ENCODE peak calls at places on chromosomes 4 and X, in six cellular contexts. Q is GM23248, H is sigmoid colon, E is hepatocyte, A is GM12878, D is mammary epithelial cell. J is an unnamed sample. For H3K4me1 and H3K9me3, the result is how much of the 10 kb centered on the place peaks cover.

GRCh38 chrX:53768451-53769246 is 82.1 kb upstream of the HUWE1 start:
- DNase-seq in D (no peak), A (no peak), H (no peak), E (no peak), Q (no peak), J (no peak)

GRCh38 chr4:113678651-113679050 is 82.9 kb downstream of the CAMK2D start:
- DNase-seq in A (no peak), D (no peak), Q (peak), E (no peak), H (no peak), J (no peak)

GRCh38 chrX:127085939-127086338 is 266.4 kb downstream of the PRR32 start:
- DNase-seq in D (no peak), E (no peak), A (no peak), Q (no peak), H (no peak), J (no peak)

GRCh38 chrX:48156014-48156413 is 25.6 kb downstream of the SPACA5B start:
- DNase-seq in E (no peak), D (no peak), H (no peak), Q (no peak), A (no peak), J (no peak)

GRCh38 chrX:17842769-17843525 is 18.2 kb downstream of the RAI2 start:
- DNase-seq in E (no peak), Q (peak), H (no peak), A (no peak), D (no peak), J (no peak)

GRCh38 chr4:157221895-157222763 is 1.6 kb downstream of the GRIA2 start:
- DNase-seq in E (peak), Q (peak), A (no peak), H (no peak), D (no peak), J (no peak)

GRCh38 chrX:149807747-149808458 is 26.2 kb downstream of the MAGEA9 start:
- DNase-seq in H (no peak), A (no peak), D (no peak), Q (no peak), E (no peak), J (no peak)

GRCh38 chr4:88616275-88616996 is 24.2 kb downstream of the HERC3 start:
- DNase-seq in Q (peak), H (no peak), D (peak), A (no peak), E (no peak), J (no peak)

GRCh38 chr4:27397886-27398285 is 537.2 kb downstream of the STIM2 start:
- DNase-seq in E (no peak), Q (peak), D (no peak), A (no peak), H (no peak), J (no peak)

GRCh38 chr4:80767944-80768343 is 262.6 kb upstream of the BMP3 start:
- DNase-seq in Q (peak), A (no peak), H (no peak), E (no peak), D (peak), J (no peak)

GRCh38 chr4:182577411-182577810 is 334.2 kb downstream of the TENM3 start:
- DNase-seq in E (no peak), Q (no peak), D (no peak), H (no peak), A (no peak), J (no peak)

GRCh38 chr4:45453258-45453841 is 670.5 kb downstream of the GABRG1 start:
- DNase-seq in H (no peak), D (peak), E (peak), Q (peak), A (no peak), J (peak)

GRCh38 chr4:116108606-116109005 is 976.8 kb downstream of the TRAM1L1 start:
- DNase-seq in Q (no peak), H (no peak), D (no peak), A (no peak), E (peak), J (no peak)

GRCh38 chr4:123986268-123986798 is 589.7 kb downstream of the SPRY1 start:
- DNase-seq in D (peak), E (no peak), H (peak), Q (peak), A (no peak), J (peak)

GRCh38 chrX:2874222-2875135 is 45.7 kb downstream of the GYG2 start:
- DNase-seq in D (no peak), H (no peak), E (no peak), A (no peak), Q (no peak), J (no peak)

GRCh38 chr4:54661156-54661555 is 3.4 kb downstream of the KIT start:
- DNase-seq in D (peak), E (no peak), Q (peak), H (no peak), A (no peak), J (no peak)

DNA sequence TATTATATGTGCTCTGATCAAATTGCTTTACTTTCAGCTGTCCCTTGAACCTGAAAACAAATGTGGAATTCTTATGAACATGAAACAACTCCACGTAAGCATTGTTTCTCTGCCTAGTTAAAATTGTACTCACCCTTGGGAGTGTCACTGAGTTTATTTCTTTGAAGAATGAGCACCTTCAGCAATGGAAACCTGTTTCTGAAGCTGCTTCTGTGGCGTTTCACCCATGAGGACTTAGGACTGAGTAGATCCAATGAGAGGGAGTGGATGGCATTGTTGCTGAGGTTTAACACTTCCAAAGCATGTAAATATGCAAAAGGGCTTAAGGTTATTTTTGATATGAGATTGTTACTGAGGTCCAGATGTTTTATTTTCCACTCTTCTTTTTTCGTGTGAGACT is 3.2 kb downstream of the LRRC66 start:
- DNase-seq in H (no peak), D (no peak), Q (no peak), E (no peak), A (no peak), J (no peak)
- H3K4me3 ChIP-seq in H (no peak), D (no peak), Q (no peak), E (no peak), A (no peak), J (no peak)

DNA sequence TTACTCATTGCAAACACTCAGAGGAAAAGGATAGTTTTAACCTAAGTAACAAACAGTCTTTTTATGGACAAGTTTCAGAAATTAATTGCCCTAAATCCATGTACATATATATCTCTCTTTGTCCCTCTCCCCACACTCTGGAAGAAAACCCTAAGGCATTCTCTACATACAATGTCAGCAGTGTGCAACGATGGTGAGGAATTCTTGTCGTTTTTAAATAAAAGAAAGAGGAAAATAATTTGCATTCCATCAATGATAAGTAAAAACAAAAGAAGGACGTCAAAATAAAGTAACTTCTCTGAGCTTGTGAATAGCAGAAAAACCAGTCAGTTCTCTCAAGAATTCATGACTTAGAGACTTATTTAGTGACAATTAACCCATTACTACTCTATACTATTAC is 550.5 kb upstream of the DIPK2B start:
- DNase-seq in D (no peak), Q (no peak), H (no peak), A (no peak), E (no peak), J (no peak)
- H3K4me1 ChIP-seq in D (half or more), Q (half or more), H (under half), A (under half), E (under half), J (under half)

GRCh38 chr4:110633358-110634319 is 10.8 kb upstream of the PITX2 start:
- DNase-seq in Q (no peak), H (no peak), D (no peak), E (no peak), A (no peak), J (no peak)

GRCh38 chr4:110635155-110635479 is 12.2 kb upstream of the PITX2 start:
- DNase-seq in Q (no peak), E (no peak), A (no peak), H (no peak), D (no peak), J (no peak)

GRCh38 chr4:110636231-110636676 is 13.4 kb upstream of the PITX2 start:
- DNase-seq in E (no peak), Q (no peak), H (no peak), A (no peak), D (no peak), J (no peak)

GRCh38 chr4:110632506-110633357 is 9.9 kb upstream of the PITX2 start:
- DNase-seq in H (no peak), A (no peak), E (no peak), Q (no peak), D (no peak), J (no peak)

DNA sequence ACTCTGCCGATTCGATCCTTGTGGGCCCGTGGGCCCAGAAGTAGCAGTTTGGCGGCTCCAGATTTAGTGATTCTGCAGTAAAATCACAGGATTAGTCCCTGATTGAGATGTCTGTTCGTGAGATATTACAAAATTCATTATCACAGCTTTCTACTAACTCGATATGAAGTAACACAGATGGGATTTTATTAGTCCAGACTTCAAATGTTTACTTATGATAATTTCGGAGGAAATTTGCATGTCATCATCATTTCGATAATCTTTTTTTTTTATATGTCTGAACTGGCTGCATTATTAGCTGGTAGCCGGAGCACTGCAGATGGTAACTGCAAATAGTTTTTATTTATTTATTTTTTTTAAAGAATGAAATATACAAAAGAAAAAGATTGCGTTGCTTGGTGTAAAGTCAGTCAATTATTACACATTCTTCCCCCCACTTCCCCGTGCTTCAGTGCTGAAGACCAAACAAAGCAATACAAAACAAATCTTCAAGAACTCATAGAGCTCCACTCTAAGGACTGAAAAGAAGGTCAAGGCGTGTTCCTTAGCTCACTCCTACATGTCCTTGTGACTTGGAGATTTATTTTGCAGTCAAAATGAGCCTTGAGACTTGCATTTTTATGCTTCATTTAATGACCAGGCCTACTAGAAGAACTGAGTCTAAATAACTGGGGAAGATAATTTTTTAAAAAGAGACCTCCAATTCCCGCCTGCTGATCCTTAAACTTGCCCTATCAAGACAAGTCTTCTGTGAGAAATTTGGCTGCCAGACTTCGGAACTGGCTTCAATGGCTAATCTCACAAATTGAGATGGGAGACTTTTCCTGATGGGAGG is 11.7 kb upstream of the PITX2 start:
- DNase-seq in Q (no peak), A (no peak), E (no peak), D (no peak), H (no peak), J (no peak)
- H3K9me3 ChIP-seq in Q (under half), A (under half), E (under half), D (under half), H (under half), J (under half)

GRCh38 chr4:140861359-140862181 is 105.4 kb upstream of the TBC1D9 start:
- DNase-seq in A (peak), D (peak), Q (peak), H (peak), E (peak), J (peak)

GRCh38 chr4:140856692-140857091 is 100.5 kb upstream of the TBC1D9 start:
- DNase-seq in E (peak), Q (peak), H (peak), A (no peak), D (peak), J (peak)

GRCh38 chr4:140862182-140862442 is 105.9 kb upstream of the TBC1D9 start:
- DNase-seq in H (no peak), E (no peak), A (no peak), Q (no peak), D (no peak), J (no peak)

GRCh38 chr4:140858897-140859296 is 102.7 kb upstream of the TBC1D9 start:
- DNase-seq in D (peak), Q (no peak), A (no peak), H (no peak), E (no peak), J (no peak)

DNA sequence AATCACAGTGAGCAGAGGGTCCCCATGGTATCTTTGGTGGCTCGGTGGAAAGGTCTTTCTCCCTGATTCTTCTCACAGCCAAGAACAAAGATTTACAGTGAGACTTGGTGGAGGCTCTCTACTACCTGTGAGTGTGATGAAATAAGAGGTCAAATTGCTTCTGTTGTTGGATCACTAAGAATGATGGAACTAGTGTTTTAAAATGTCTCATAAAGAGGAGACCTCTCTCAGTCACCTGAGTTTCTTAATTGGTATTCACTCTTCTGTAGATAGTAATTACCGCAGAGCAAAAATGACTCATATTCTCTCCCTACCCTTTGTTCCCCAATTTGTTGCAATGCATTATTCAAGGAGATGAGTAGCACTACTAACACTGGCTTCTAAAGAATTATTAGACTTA is 100.9 kb upstream of the TBC1D9 start:
- DNase-seq in D (peak), H (no peak), E (no peak), Q (peak), A (no peak), J (no peak)
- H3K4me3 ChIP-seq in D (peak), H (no peak), E (no peak), Q (no peak), A (no peak), J (peak)

GRCh38 chr4:176321589-176321988 is 1.8 kb downstream of the SPCS3 start:
- DNase-seq in E (no peak), H (no peak), A (no peak), Q (no peak), D (no peak), J (no peak)
- H3K4me1 ChIP-seq in E (under half), H (under half), A (under half), Q (under half), D (under half), J (under half)

DNA sequence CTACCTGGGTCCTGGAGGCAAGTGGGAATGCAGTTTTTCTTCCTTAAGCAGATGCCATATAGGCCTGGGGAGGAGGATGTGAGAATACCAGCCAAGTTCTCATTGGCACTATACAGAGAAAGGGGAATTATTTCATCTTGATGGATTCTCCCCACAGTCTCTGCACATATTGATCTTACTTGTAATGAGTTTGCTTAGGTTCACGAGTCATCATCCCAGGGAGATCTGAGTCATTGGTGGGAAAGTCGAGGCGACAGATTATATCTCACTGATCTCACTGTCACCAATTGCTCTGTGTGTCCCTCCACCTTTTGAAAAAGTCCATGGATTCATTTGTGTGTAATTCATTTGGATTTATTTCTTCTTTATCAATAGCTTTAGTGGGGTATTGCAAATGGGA is 156.8 kb downstream of the AR start:
- DNase-seq in E (no peak), A (no peak), H (no peak), D (no peak), Q (peak), J (no peak)
- H3K9me3 ChIP-seq in E (under half), A (under half), H (under half), D (under half), Q (under half), J (under half)

GRCh38 chr4:57104706-57105560 is 5.3 kb downstream of the IGFBP7 start:
- DNase-seq in A (no peak), H (no peak), Q (peak), E (no peak), D (no peak), J (no peak)

GRCh38 chr4:57109847-57110634 is at the start of gene IGFBP7:
- DNase-seq in E (peak), H (peak), Q (peak), A (no peak), D (peak), J (no peak)

GRCh38 chr4:57113870-57114269 is 3.7 kb upstream of the IGFBP7 start:
- DNase-seq in A (no peak), Q (no peak), H (no peak), E (no peak), D (no peak), J (no peak)

GRCh38 chr4:57110635-57111546 is 706 bp upstream of the IGFBP7 start:
- DNase-seq in D (peak), H (peak), Q (peak), E (peak), A (no peak), J (peak)

DNA sequence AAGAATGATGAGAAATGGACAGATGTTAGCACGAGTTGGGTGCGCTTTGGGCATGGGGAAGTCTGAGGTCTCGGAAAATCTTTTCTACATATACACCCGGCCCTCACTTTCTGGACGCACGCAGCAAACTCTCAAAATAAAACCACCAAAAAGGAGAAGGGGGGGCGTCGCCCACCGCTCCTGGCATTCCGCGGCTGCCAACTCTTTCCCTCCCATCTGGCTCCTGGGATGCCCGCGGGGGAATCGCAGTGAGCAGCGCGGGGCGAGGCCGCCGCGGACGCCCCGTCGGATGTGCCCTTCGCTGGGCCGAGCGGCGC is 697 bp downstream of the IGFBP7 start:
- DNase-seq in H (no peak), E (no peak), D (peak), Q (peak), A (no peak), J (no peak)
- H3K4me3 ChIP-seq in H (peak), E (peak), D (peak), Q (peak), A (no peak), J (peak)

GRCh38 chr4:184384810-184385557 is 89.4 kb downstream of the IRF2 start:
- DNase-seq in D (peak), H (no peak), A (no peak), E (no peak), Q (no peak), J (peak)

GRCh38 chr4:184382189-184382846 is 92.0 kb downstream of the IRF2 start:
- DNase-seq in E (no peak), H (no peak), D (no peak), A (peak), Q (no peak), J (peak)

GRCh38 chr4:184385705-184386141 is 88.6 kb downstream of the IRF2 start:
- DNase-seq in H (peak), E (peak), Q (no peak), A (no peak), D (peak), J (no peak)

GRCh38 chr4:184384056-184384809 is 90.1 kb downstream of the IRF2 start:
- DNase-seq in E (peak), Q (peak), H (peak), D (peak), A (peak), J (peak)

GRCh38 chr4:184383497-184384055 is 90.8 kb downstream of the IRF2 start:
- DNase-seq in H (peak), Q (peak), E (peak), D (peak), A (no peak), J (peak)
- H3K4me1 ChIP-seq in H (under half), Q (under half), E (half or more), D (under half), A (half or more), J (under half)